ENCODE peak calls at places on chromosome 3, in eight cellular contexts. I is effector memory CD8-positive, alpha-beta T cell; T is left kidney; S is A549; E is HFFc6; F is left ventricle myocardium superior; K is HEK293T; B is NAMALWA. V is an unnamed sample.

GRCh38 chr3:153348457-153349137 is 186.6 kb downstream of the RAP2B start:
- DNase-seq in I (no peak), T (no peak), S (no peak), E (no peak), F (no peak), K (no peak), B (no peak), V (no peak)

GRCh38 chr3:73625124-73625665 is 454 bp upstream of the PDZRN3 start:
- DNase-seq in I (no peak), T (peak; percentile 83), S (no peak), E (peak; percentile 73), F (peak; percentile 55), K (peak; percentile 42), B (no peak), V (no peak)

GRCh38 chr3:157113832-157114505 is 46.0 kb downstream of the CCNL1 start:
- DNase-seq in I (no peak), T (no peak), S (no peak), E (no peak), F (no peak), K (peak; percentile 27), B (peak; percentile 51), V (no peak)

GRCh38 chr3:196782496-196782895 is 42.8 kb downstream of the PAK2 start:
- DNase-seq in I (no peak), T (no peak), S (no peak), E (no peak), F (no peak), K (no peak), B (no peak), V (no peak)

GRCh38 chr3:187769771-187770170 is 24.5 kb upstream of the BCL6 start:
- DNase-seq in I (no peak), T (no peak), S (no peak), E (no peak), F (no peak), K (no peak), B (no peak), V (no peak)

GRCh38 chr3:138842483-138843188 is 7.9 kb upstream of the PIK3CB start:
- DNase-seq in I (no peak), T (no peak), S (no peak), E (no peak), F (no peak), K (no peak), B (peak; percentile 27), V (no peak)

GRCh38 chr3:189652042-189652441 is 20.9 kb downstream of the TP63 start:
- DNase-seq in I (no peak), T (peak; percentile 12), S (peak; percentile 16), E (no peak), F (no peak), K (peak; percentile 10), B (no peak), V (peak; percentile 12)

GRCh38 chr3:149581681-149582349 is 76.0 kb downstream of the WWTR1 start:
- DNase-seq in I (no peak), T (no peak), S (peak; percentile 86), E (peak; percentile 93), F (no peak), K (no peak), B (no peak), V (no peak)

GRCh38 chr3:51683566-51683965 is 12.5 kb downstream of the TEX264 start:
- DNase-seq in I (no peak), T (no peak), S (no peak), E (no peak), F (no peak), K (no peak), B (no peak), V (no peak)

GRCh38 chr3:11690863-11691833 is 47.4 kb upstream of the VGLL4 start:
- DNase-seq in I (no peak), T (peak; percentile 11), S (no peak), E (peak; percentile 25), F (no peak), K (no peak), B (no peak), V (no peak)

GRCh38 chr3:37814547-37814946 is 47.1 kb upstream of the CTDSPL start:
- DNase-seq in I (no peak), T (no peak), S (no peak), E (peak; percentile 24), F (no peak), K (peak; percentile 23), B (peak; percentile 29), V (no peak)

GRCh38 chr3:171309906-171310359 is 150.3 kb downstream of the TNIK start:
- DNase-seq in I (no peak), T (no peak), S (peak; percentile 3), E (peak; percentile 65), F (no peak), K (no peak), B (no peak), V (no peak)

GRCh38 chr3:43582876-43583275 is 38.9 kb downstream of the ANO10 start:
- DNase-seq in I (no peak), T (no peak), S (no peak), E (no peak), F (no peak), K (no peak), B (no peak), V (no peak)